ENCODE peak calls at places on chromosomes 5 and 9, in four cellular contexts. One of them, this sample, is unnamed.

GRCh38 chr9:133731876-133732321 is 6.3 kb downstream of the SARDH start:
- DNase-seq in NCI-H1436 treated with DMSO at 0.1 percent for 48 hours: no peak
- DNase-seq in upper lobe of left lung: peak; percentile 63
- DNase-seq in H54: peak; percentile 89
- DNase-seq in this sample: peak; percentile 5

GRCh38 chr5:1097381-1097893 is 14.4 kb downstream of the SLC12A7 start:
- DNase-seq in NCI-H1436 treated with DMSO at 0.1 percent for 48 hours: no peak
- DNase-seq in upper lobe of left lung: peak; percentile 61
- DNase-seq in H54: no peak
- DNase-seq in this sample: no peak

GRCh38 chr5:150599917-150600511 is 40.4 kb upstream of the SYNPO start:
- DNase-seq in NCI-H1436 treated with DMSO at 0.1 percent for 48 hours: no peak
- DNase-seq in upper lobe of left lung: peak; percentile 72
- DNase-seq in H54: peak; percentile 78
- DNase-seq in this sample: no peak

GRCh38 chr5:134127376-134127861 is 12.9 kb downstream of the TCF7 start:
- DNase-seq in NCI-H1436 treated with DMSO at 0.1 percent for 48 hours: no peak
- DNase-seq in upper lobe of left lung: no peak
- DNase-seq in H54: no peak
- DNase-seq in this sample: no peak

GRCh38 chr9:72539824-72540347 is 18.5 kb downstream of the TMC1 start:
- DNase-seq in NCI-H1436 treated with DMSO at 0.1 percent for 48 hours: no peak
- DNase-seq in upper lobe of left lung: no peak
- DNase-seq in H54: no peak
- DNase-seq in this sample: no peak

GRCh38 chr5:177362871-177363507 is 5.3 kb downstream of the RGS14 start:
- DNase-seq in NCI-H1436 treated with DMSO at 0.1 percent for 48 hours: no peak
- DNase-seq in upper lobe of left lung: peak; percentile 94
- DNase-seq in H54: no peak
- DNase-seq in this sample: no peak

GRCh38 chr9:133973111-133973790 is 18.9 kb downstream of the VAV2 start:
- DNase-seq in NCI-H1436 treated with DMSO at 0.1 percent for 48 hours: no peak
- DNase-seq in upper lobe of left lung: no peak
- DNase-seq in H54: no peak
- DNase-seq in this sample: no peak

GRCh38 chr5:135356522-135357318 is 42.3 kb downstream of the MACROH2A1 start:
- DNase-seq in NCI-H1436 treated with DMSO at 0.1 percent for 48 hours: no peak
- DNase-seq in upper lobe of left lung: no peak
- DNase-seq in H54: no peak
- DNase-seq in this sample: no peak

GRCh38 chr9:109063765-109064164 is 50.5 kb upstream of the CTNNAL1 start:
- DNase-seq in NCI-H1436 treated with DMSO at 0.1 percent for 48 hours: no peak
- DNase-seq in upper lobe of left lung: no peak
- DNase-seq in H54: no peak
- DNase-seq in this sample: no peak

GRCh38 chr9:7879551-7880245 is 80.1 kb upstream of the DMAC1 start:
- DNase-seq in NCI-H1436 treated with DMSO at 0.1 percent for 48 hours: no peak
- DNase-seq in upper lobe of left lung: no peak
- DNase-seq in H54: peak; percentile 11
- DNase-seq in this sample: no peak

GRCh38 chr9:107425110-107426025 is 64.2 kb downstream of the KLF4 start:
- DNase-seq in NCI-H1436 treated with DMSO at 0.1 percent for 48 hours: no peak
- DNase-seq in upper lobe of left lung: peak; percentile 96
- DNase-seq in H54: no peak
- DNase-seq in this sample: no peak

GRCh38 chr5:112186401-112186990 is 232.6 kb downstream of the EPB41L4A start:
- DNase-seq in NCI-H1436 treated with DMSO at 0.1 percent for 48 hours: no peak
- DNase-seq in upper lobe of left lung: no peak
- DNase-seq in H54: no peak
- DNase-seq in this sample: no peak

GRCh38 chr5:67623078-67623477 is 426.5 kb upstream of the CD180 start:
- DNase-seq in NCI-H1436 treated with DMSO at 0.1 percent for 48 hours: peak; percentile 11
- DNase-seq in upper lobe of left lung: no peak
- DNase-seq in H54: no peak
- DNase-seq in this sample: no peak

GRCh38 chr5:144247131-144247530 is 76.5 kb downstream of the KCTD16 start:
- DNase-seq in NCI-H1436 treated with DMSO at 0.1 percent for 48 hours: no peak
- DNase-seq in upper lobe of left lung: no peak
- DNase-seq in H54: no peak
- DNase-seq in this sample: no peak

GRCh38 chr5:173638126-173638525 is 21.7 kb upstream of the BOD1 start:
- DNase-seq in NCI-H1436 treated with DMSO at 0.1 percent for 48 hours: no peak
- DNase-seq in upper lobe of left lung: no peak
- DNase-seq in H54: no peak
- DNase-seq in this sample: no peak

GRCh38 chr9:35791321-35791921 is at the start of gene NPR2:
- DNase-seq in NCI-H1436 treated with DMSO at 0.1 percent for 48 hours: no peak
- DNase-seq in upper lobe of left lung: peak; percentile 90
- DNase-seq in H54: no peak
- DNase-seq in this sample: no peak

GRCh38 chr5:86971034-86971511 is 296.6 kb upstream of the RASA1 start:
- DNase-seq in NCI-H1436 treated with DMSO at 0.1 percent for 48 hours: no peak
- DNase-seq in upper lobe of left lung: no peak
- DNase-seq in H54: no peak
- DNase-seq in this sample: no peak

GRCh38 chr5:148491015-148491792 is 107.4 kb downstream of the FBXO38 start:
- DNase-seq in NCI-H1436 treated with DMSO at 0.1 percent for 48 hours: no peak
- DNase-seq in upper lobe of left lung: no peak
- DNase-seq in H54: no peak
- DNase-seq in this sample: no peak

GRCh38 chr5:180043381-180043780 is 28.2 kb downstream of the RNF130 start:
- DNase-seq in NCI-H1436 treated with DMSO at 0.1 percent for 48 hours: no peak
- DNase-seq in upper lobe of left lung: no peak
- DNase-seq in H54: no peak
- DNase-seq in this sample: no peak

GRCh38 chr9:137138701-137139467 is at the start of gene GRIN1:
- DNase-seq in NCI-H1436 treated with DMSO at 0.1 percent for 48 hours: no peak
- DNase-seq in upper lobe of left lung: peak; percentile 91
- DNase-seq in H54: no peak
- DNase-seq in this sample: no peak

GRCh38 chr9:20405086-20405485 is 217.2 kb downstream of the MLLT3 start:
- DNase-seq in NCI-H1436 treated with DMSO at 0.1 percent for 48 hours: no peak
- DNase-seq in upper lobe of left lung: no peak
- DNase-seq in H54: no peak
- DNase-seq in this sample: no peak

GRCh38 chr5:1883120-1883924 is 597 bp upstream of the IRX4 start:
- DNase-seq in NCI-H1436 treated with DMSO at 0.1 percent for 48 hours: no peak
- DNase-seq in upper lobe of left lung: no peak
- DNase-seq in H54: no peak
- DNase-seq in this sample: no peak

GRCh38 chr9:5851445-5851844 is 18.5 kb upstream of the ERMP1 start:
- DNase-seq in NCI-H1436 treated with DMSO at 0.1 percent for 48 hours: no peak
- DNase-seq in upper lobe of left lung: no peak
- DNase-seq in H54: no peak
- DNase-seq in this sample: no peak